ENCODE peak calls at places on chromosomes 12 and 14, in eight cellular contexts. J, P, I, X, C, Y, T and L are unnamed samples.

GRCh38 chr12:98352835-98353234 is 162.6 kb upstream of the TMPO start:
- DNase-seq in J (no peak), P (no peak), I (no peak), X (no peak), C (peak), Y (no peak), T (no peak), L (no peak)

GRCh38 chr12:95674088-95674595 is 116.4 kb downstream of the NTN4 start:
- DNase-seq in J (no peak), P (no peak), I (no peak), X (no peak), C (no peak), Y (no peak), T (no peak), L (no peak)

GRCh38 chr12:75389061-75389460 is 1.8 kb upstream of the GLIPR1L2 start:
- DNase-seq in J (no peak), P (no peak), I (no peak), X (no peak), C (no peak), Y (no peak), T (no peak), L (no peak)

GRCh38 chr12:108826115-108826806 is 31.1 kb downstream of the SSH1 start:
- DNase-seq in J (no peak), P (no peak), I (peak), X (no peak), C (no peak), Y (no peak), T (no peak), L (no peak)

GRCh38 chr12:115464673-115465060 is 780.7 kb upstream of the TBX3 start:
- DNase-seq in J (no peak), P (no peak), I (no peak), X (no peak), C (no peak), Y (no peak), T (no peak), L (peak)

GRCh38 chr12:105765053-105766019 is 373.4 kb downstream of the NUAK1 start:
- DNase-seq in J (no peak), P (no peak), I (no peak), X (no peak), C (no peak), Y (no peak), T (no peak), L (no peak)

GRCh38 chr12:77354766-77355362 is 289.5 kb upstream of the E2F7 start:
- DNase-seq in J (no peak), P (no peak), I (no peak), X (no peak), C (no peak), Y (no peak), T (no peak), L (no peak)

GRCh38 chr12:91926810-91927209 is 218.8 kb downstream of the BTG1 start:
- DNase-seq in J (no peak), P (no peak), I (no peak), X (no peak), C (peak), Y (no peak), T (no peak), L (no peak)

GRCh38 chr14:61080591-61081010 is 99.6 kb downstream of the SLC38A6 start:
- DNase-seq in J (no peak), P (peak), I (no peak), X (no peak), C (no peak), Y (no peak), T (no peak), L (no peak)

GRCh38 chr12:75831413-75831812 is 200.2 kb downstream of the PHLDA1 start:
- DNase-seq in J (no peak), P (no peak), I (no peak), X (no peak), C (no peak), Y (no peak), T (no peak), L (no peak)

GRCh38 chr12:75878382-75878720 is 153.2 kb downstream of the PHLDA1 start:
- DNase-seq in J (no peak), P (no peak), I (no peak), X (no peak), C (no peak), Y (no peak), T (peak), L (no peak)

GRCh38 chr12:29970501-29970900 is 186.8 kb upstream of the TMTC1 start:
- DNase-seq in J (no peak), P (no peak), I (no peak), X (no peak), C (no peak), Y (no peak), T (no peak), L (no peak)

GRCh38 chr14:96189288-96189711 is 15.3 kb upstream of the BDKRB2 start:
- DNase-seq in J (no peak), P (no peak), I (no peak), X (no peak), C (no peak), Y (no peak), T (no peak), L (no peak)

GRCh38 chr12:29867823-29868222 is 84.1 kb upstream of the TMTC1 start:
- DNase-seq in J (no peak), P (no peak), I (no peak), X (no peak), C (no peak), Y (no peak), T (no peak), L (no peak)

GRCh38 chr14:79150226-79150625 is 980.1 kb downstream of the NRXN3 start:
- DNase-seq in J (no peak), P (no peak), I (no peak), X (no peak), C (no peak), Y (no peak), T (no peak), L (no peak)

GRCh38 chr12:38903596-38903995 is 1.8 kb downstream of the CPNE8 start:
- DNase-seq in J (no peak), P (no peak), I (no peak), X (no peak), C (no peak), Y (no peak), T (no peak), L (no peak)

GRCh38 chr12:116919247-116919671 is 8.5 kb downstream of the FBXW8 start:
- DNase-seq in J (no peak), P (no peak), I (no peak), X (no peak), C (no peak), Y (no peak), T (no peak), L (no peak)

GRCh38 chr14:61567838-61568571 is 127.3 kb upstream of the HIF1A start:
- DNase-seq in J (no peak), P (peak), I (no peak), X (no peak), C (no peak), Y (no peak), T (no peak), L (no peak)

GRCh38 chr14:69484444-69485113 is at the start of gene PLEKHD1:
- DNase-seq in J (no peak), P (no peak), I (no peak), X (no peak), C (peak), Y (no peak), T (no peak), L (no peak)

GRCh38 chr12:7459973-7460372 is 16.0 kb upstream of the CD163L1 start:
- DNase-seq in J (no peak), P (no peak), I (no peak), X (no peak), C (no peak), Y (no peak), T (no peak), L (no peak)

GRCh38 chr12:90974286-90974685 is 19.3 kb upstream of the CCER1 start:
- DNase-seq in J (no peak), P (no peak), I (no peak), X (no peak), C (no peak), Y (no peak), T (no peak), L (no peak)

GRCh38 chr12:64459388-64460024 is 7.6 kb downstream of the TBK1 start:
- DNase-seq in J (no peak), P (no peak), I (no peak), X (no peak), C (no peak), Y (no peak), T (no peak), L (no peak)

GRCh38 chr14:81990312-81990761 is 456.7 kb upstream of the SEL1L start:
- DNase-seq in J (peak), P (peak), I (no peak), X (peak), C (peak), Y (no peak), T (peak), L (no peak)

GRCh38 chr12:14514154-14514842 is 53.4 kb downstream of the PLBD1 start:
- DNase-seq in J (peak), P (peak), I (no peak), X (no peak), C (no peak), Y (no peak), T (peak), L (no peak)

GRCh38 chr12:91985002-91985767 is 160.5 kb downstream of the BTG1 start:
- DNase-seq in J (no peak), P (no peak), I (no peak), X (no peak), C (no peak), Y (peak), T (no peak), L (no peak)

GRCh38 chr12:90896164-90896563 is 58.8 kb downstream of the CCER1 start:
- DNase-seq in J (no peak), P (no peak), I (no peak), X (no peak), C (no peak), Y (no peak), T (no peak), L (no peak)

GRCh38 chr12:112148031-112148513 is 22.7 kb downstream of the TRAFD1 start:
- DNase-seq in J (no peak), P (no peak), I (no peak), X (no peak), C (no peak), Y (no peak), T (peak), L (peak)

GRCh38 chr12:101720118-101720517 is 19.1 kb downstream of the SYCP3 start:
- DNase-seq in J (no peak), P (no peak), I (no peak), X (no peak), C (no peak), Y (no peak), T (no peak), L (no peak)

GRCh38 chr12:34219046-34219770 is 196.9 kb downstream of the ALG10 start:
- DNase-seq in J (no peak), P (no peak), I (no peak), X (peak), C (no peak), Y (no peak), T (no peak), L (no peak)

GRCh38 chr12:93254911-93255310 is 122.8 kb upstream of the NUDT4 start:
- DNase-seq in J (no peak), P (no peak), I (no peak), X (no peak), C (no peak), Y (no peak), T (no peak), L (no peak)

GRCh38 chr12:22083167-22083566 is 37.1 kb downstream of the CMAS start:
- DNase-seq in J (no peak), P (peak), I (no peak), X (no peak), C (no peak), Y (no peak), T (no peak), L (no peak)

GRCh38 chr14:85154714-85155113 is 375.2 kb upstream of the FLRT2 start:
- DNase-seq in J (no peak), P (no peak), I (no peak), X (no peak), C (no peak), Y (no peak), T (no peak), L (no peak)